ENCODE peak calls at places on chromosomes 1 and 21, in four cellular contexts. X is H1, L is K562, R is HepG2. J is an unnamed sample.

GRCh38 chr21:42649122-42650032 is 4.0 kb upstream of the PDE9A start:
- DNase-seq in L (no peak), R (no peak), X (no peak), J (no peak)

GRCh38 chr1:205668951-205669340 is 11.4 kb downstream of the SLC45A3 start:
- DNase-seq in R (peak), L (peak), X (no peak), J (peak)

GRCh38 chr1:168379110-168379860 is 98.6 kb downstream of the TBX19 start:
- DNase-seq in R (no peak), X (no peak), L (no peak), J (no peak)

GRCh38 chr21:26842300-26842699 is 2.9 kb downstream of the ADAMTS1 start:
- DNase-seq in X (no peak), R (no peak), L (no peak), J (no peak)

GRCh38 chr1:28449904-28450303 is 55.9 kb upstream of the RCC1 start:
- DNase-seq in X (no peak), L (peak), R (no peak), J (peak)

GRCh38 chr1:222996307-222996983 is 146.6 kb downstream of the TLR5 start:
- DNase-seq in R (no peak), L (no peak), X (no peak), J (no peak)

GRCh38 chr1:173444757-173445156 is 32.4 kb upstream of the PRDX6 start:
- DNase-seq in R (no peak), X (no peak), L (no peak), J (no peak)

GRCh38 chr1:40620150-40620549 is 45.3 kb downstream of the RIMS3 start:
- DNase-seq in X (no peak), R (no peak), L (no peak), J (no peak)

GRCh38 chr1:215590779-215591491 is 23.8 kb downstream of the KCTD3 start:
- DNase-seq in X (no peak), R (no peak), L (no peak), J (no peak)

GRCh38 chr21:9730866-9731265 is 790.5 kb upstream of the TPTE start:
- DNase-seq in X (no peak), L (no peak), R (no peak), J (no peak)

GRCh38 chr21:9737871-9738520 is 783.4 kb upstream of the TPTE start:
- DNase-seq in L (no peak), X (no peak), R (no peak), J (no peak)

GRCh38 chr21:9739240-9739639 is 782.1 kb upstream of the TPTE start:
- DNase-seq in L (no peak), R (no peak), X (no peak), J (no peak)

GRCh38 chr21:9738527-9738926 is 782.9 kb upstream of the TPTE start:
- DNase-seq in L (no peak), X (no peak), R (no peak), J (no peak)

DNA sequence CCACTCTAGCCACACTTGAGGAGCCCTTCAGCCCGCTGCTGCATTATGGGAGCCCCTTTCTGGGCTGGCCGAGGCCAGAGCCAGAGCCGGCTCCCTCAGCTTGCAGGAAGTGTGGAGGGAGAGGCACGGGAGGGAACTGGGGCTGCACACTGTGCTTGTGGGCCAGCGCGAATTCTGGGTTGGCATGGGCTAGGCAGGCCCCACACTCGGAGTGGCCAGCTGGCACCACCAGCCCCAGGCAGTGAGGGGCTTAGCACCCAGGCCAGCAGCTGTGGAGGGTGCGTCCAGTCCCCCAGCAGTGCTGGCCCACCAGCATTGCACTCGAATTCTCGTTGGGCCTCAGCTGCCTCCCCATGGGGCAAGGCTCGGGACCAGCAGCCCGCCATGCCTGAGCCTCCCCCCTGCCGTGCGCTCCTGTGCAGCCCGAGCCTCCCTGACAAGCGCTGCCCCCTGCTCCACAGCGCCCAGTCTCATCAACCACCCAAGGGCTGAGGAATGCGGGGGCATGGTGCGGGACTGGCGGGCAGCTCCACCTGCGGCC is 785.9 kb upstream of the TPTE start:
- DNase-seq in R (no peak), X (no peak), L (no peak), J (no peak)
- TF ChIP-seq GABPA in R (no peak), X (no peak), L (no peak), J (no peak)

GRCh38 chr1:36320291-36320758 is 3.1 kb downstream of the EVA1B start:
- DNase-seq in R (no peak), X (peak), L (peak), J (no peak)
- TF ChIP-seq USF2 in R (no peak), X (no peak), L (no peak), J (no peak)

GRCh38 chr1:165172666-165173065 is 183.8 kb downstream of the LMX1A start:
- DNase-seq in L (no peak), R (no peak), X (no peak), J (no peak)

GRCh38 chr1:165169729-165170128 is 186.8 kb downstream of the LMX1A start:
- DNase-seq in L (no peak), X (no peak), R (no peak), J (no peak)

GRCh38 chr1:165168466-165168865 is 188.0 kb downstream of the LMX1A start:
- DNase-seq in R (no peak), X (no peak), L (no peak), J (no peak)

GRCh38 chr1:165173409-165173808 is 183.1 kb downstream of the LMX1A start:
- DNase-seq in R (no peak), L (no peak), X (no peak), J (no peak)

GRCh38 chr1:165169028-165169427 is 187.5 kb downstream of the LMX1A start:
- DNase-seq in X (no peak), R (no peak), L (no peak), J (no peak)
- TF ChIP-seq KDM1A in X (no peak), R (no peak), L (no peak), J (no peak)

GRCh38 chr1:27430903-27431653 is 38.7 kb downstream of the GPR3 start:
- DNase-seq in X (no peak), L (peak), R (no peak), J (no peak)
- TF ChIP-seq GABPA in X (no peak), L (no peak), R (no peak), J (no peak)